ENCODE peak calls at places on chromosomes 12 and 14, in nine cellular contexts. One of them, this sample, is unnamed.

GRCh38 chr12:54935235-54935951 is 49.2 kb downstream of the TESPA1 start:
- DNase-seq in MCF 10A: peak
- DNase-seq in KBM-7: peak
- DNase-seq in stimulated activated CD4-positive, alpha-beta T cell treated with anti-CD3 and anti-CD28 coated beads, TNF-alpha, amount 100 ng/mL, for 1 hour: no peak
- DNase-seq in activated naive CD8-positive, alpha-beta T cell treated with anti-CD3 and anti-CD28 coated beads, Interleukin-2, amount 50 U/mL, for 24 hours: peak
- DNase-seq in stimulated activated CD8-positive, alpha-beta memory T cell treated with anti-CD3 and anti-CD28 coated beads, Interleukin-15, amount 100 ng/mL, for 48 hours: peak
- DNase-seq in Panc1: peak
- DNase-seq in amniotic stem cell: peak
- DNase-seq in BE2C: no peak
- DNase-seq in this sample: peak

GRCh38 chr12:82593901-82594396 is 92.8 kb upstream of the TMTC2 start:
- DNase-seq in BE2C: no peak
- DNase-seq in activated naive CD8-positive, alpha-beta T cell treated with anti-CD3 and anti-CD28 coated beads, Interleukin-2, amount 50 U/mL, for 24 hours: no peak
- DNase-seq in stimulated activated CD8-positive, alpha-beta memory T cell treated with anti-CD3 and anti-CD28 coated beads, Interleukin-15, amount 100 ng/mL, for 48 hours: no peak
- DNase-seq in KBM-7: no peak
- DNase-seq in stimulated activated CD4-positive, alpha-beta T cell treated with anti-CD3 and anti-CD28 coated beads, TNF-alpha, amount 100 ng/mL, for 1 hour: no peak
- DNase-seq in amniotic stem cell: no peak
- DNase-seq in MCF 10A: no peak
- DNase-seq in Panc1: no peak
- DNase-seq in this sample: no peak

GRCh38 chr14:23555882-23556699 is at the start of gene THTPA:
- DNase-seq in MCF 10A: peak
- DNase-seq in Panc1: no peak
- DNase-seq in KBM-7: peak
- DNase-seq in amniotic stem cell: peak
- DNase-seq in stimulated activated CD8-positive, alpha-beta memory T cell treated with anti-CD3 and anti-CD28 coated beads, Interleukin-15, amount 100 ng/mL, for 48 hours: peak
- DNase-seq in BE2C: peak
- DNase-seq in stimulated activated CD4-positive, alpha-beta T cell treated with anti-CD3 and anti-CD28 coated beads, TNF-alpha, amount 100 ng/mL, for 1 hour: peak
- DNase-seq in activated naive CD8-positive, alpha-beta T cell treated with anti-CD3 and anti-CD28 coated beads, Interleukin-2, amount 50 U/mL, for 24 hours: peak
- DNase-seq in this sample: peak

GRCh38 chr12:95736631-95737030 is 53.9 kb downstream of the NTN4 start:
- DNase-seq in BE2C: no peak
- DNase-seq in amniotic stem cell: no peak
- DNase-seq in activated naive CD8-positive, alpha-beta T cell treated with anti-CD3 and anti-CD28 coated beads, Interleukin-2, amount 50 U/mL, for 24 hours: no peak
- DNase-seq in stimulated activated CD8-positive, alpha-beta memory T cell treated with anti-CD3 and anti-CD28 coated beads, Interleukin-15, amount 100 ng/mL, for 48 hours: no peak
- DNase-seq in Panc1: no peak
- DNase-seq in stimulated activated CD4-positive, alpha-beta T cell treated with anti-CD3 and anti-CD28 coated beads, TNF-alpha, amount 100 ng/mL, for 1 hour: no peak
- DNase-seq in MCF 10A: no peak
- DNase-seq in KBM-7: no peak
- DNase-seq in this sample: no peak

GRCh38 chr12:88310069-88310468 is 168.0 kb downstream of the TMTC3 start:
- DNase-seq in stimulated activated CD4-positive, alpha-beta T cell treated with anti-CD3 and anti-CD28 coated beads, TNF-alpha, amount 100 ng/mL, for 1 hour: no peak
- DNase-seq in activated naive CD8-positive, alpha-beta T cell treated with anti-CD3 and anti-CD28 coated beads, Interleukin-2, amount 50 U/mL, for 24 hours: no peak
- DNase-seq in Panc1: no peak
- DNase-seq in KBM-7: no peak
- DNase-seq in stimulated activated CD8-positive, alpha-beta memory T cell treated with anti-CD3 and anti-CD28 coated beads, Interleukin-15, amount 100 ng/mL, for 48 hours: no peak
- DNase-seq in amniotic stem cell: no peak
- DNase-seq in BE2C: no peak
- DNase-seq in MCF 10A: peak
- DNase-seq in this sample: no peak

GRCh38 chr12:119296535-119296934 is 38.0 kb upstream of the CCDC60 start:
- DNase-seq in stimulated activated CD4-positive, alpha-beta T cell treated with anti-CD3 and anti-CD28 coated beads, TNF-alpha, amount 100 ng/mL, for 1 hour: no peak
- DNase-seq in MCF 10A: no peak
- DNase-seq in stimulated activated CD8-positive, alpha-beta memory T cell treated with anti-CD3 and anti-CD28 coated beads, Interleukin-15, amount 100 ng/mL, for 48 hours: no peak
- DNase-seq in activated naive CD8-positive, alpha-beta T cell treated with anti-CD3 and anti-CD28 coated beads, Interleukin-2, amount 50 U/mL, for 24 hours: no peak
- DNase-seq in KBM-7: no peak
- DNase-seq in Panc1: no peak
- DNase-seq in BE2C: no peak
- DNase-seq in amniotic stem cell: no peak
- DNase-seq in this sample: no peak

GRCh38 chr14:24483604-24484252 is 24.3 kb downstream of the CMA1 start:
- DNase-seq in activated naive CD8-positive, alpha-beta T cell treated with anti-CD3 and anti-CD28 coated beads, Interleukin-2, amount 50 U/mL, for 24 hours: no peak
- DNase-seq in KBM-7: peak
- DNase-seq in stimulated activated CD8-positive, alpha-beta memory T cell treated with anti-CD3 and anti-CD28 coated beads, Interleukin-15, amount 100 ng/mL, for 48 hours: no peak
- DNase-seq in MCF 10A: peak
- DNase-seq in BE2C: no peak
- DNase-seq in stimulated activated CD4-positive, alpha-beta T cell treated with anti-CD3 and anti-CD28 coated beads, TNF-alpha, amount 100 ng/mL, for 1 hour: no peak
- DNase-seq in Panc1: no peak
- DNase-seq in amniotic stem cell: no peak
- DNase-seq in this sample: peak

GRCh38 chr14:20499108-20499507 is 6.2 kb upstream of the RNASE10 start:
- DNase-seq in MCF 10A: no peak
- DNase-seq in BE2C: no peak
- DNase-seq in stimulated activated CD8-positive, alpha-beta memory T cell treated with anti-CD3 and anti-CD28 coated beads, Interleukin-15, amount 100 ng/mL, for 48 hours: no peak
- DNase-seq in KBM-7: peak
- DNase-seq in stimulated activated CD4-positive, alpha-beta T cell treated with anti-CD3 and anti-CD28 coated beads, TNF-alpha, amount 100 ng/mL, for 1 hour: no peak
- DNase-seq in amniotic stem cell: no peak
- DNase-seq in Panc1: no peak
- DNase-seq in activated naive CD8-positive, alpha-beta T cell treated with anti-CD3 and anti-CD28 coated beads, Interleukin-2, amount 50 U/mL, for 24 hours: no peak
- DNase-seq in this sample: no peak

GRCh38 chr12:39372929-39373328 is 70.0 kb downstream of the KIF21A start:
- DNase-seq in stimulated activated CD4-positive, alpha-beta T cell treated with anti-CD3 and anti-CD28 coated beads, TNF-alpha, amount 100 ng/mL, for 1 hour: no peak
- DNase-seq in MCF 10A: peak
- DNase-seq in activated naive CD8-positive, alpha-beta T cell treated with anti-CD3 and anti-CD28 coated beads, Interleukin-2, amount 50 U/mL, for 24 hours: no peak
- DNase-seq in stimulated activated CD8-positive, alpha-beta memory T cell treated with anti-CD3 and anti-CD28 coated beads, Interleukin-15, amount 100 ng/mL, for 48 hours: no peak
- DNase-seq in amniotic stem cell: no peak
- DNase-seq in Panc1: no peak
- DNase-seq in KBM-7: peak
- DNase-seq in BE2C: no peak
- DNase-seq in this sample: no peak

GRCh38 chr12:57797938-57798337 is 15.4 kb downstream of the TSFM start:
- DNase-seq in stimulated activated CD4-positive, alpha-beta T cell treated with anti-CD3 and anti-CD28 coated beads, TNF-alpha, amount 100 ng/mL, for 1 hour: no peak
- DNase-seq in Panc1: no peak
- DNase-seq in amniotic stem cell: no peak
- DNase-seq in MCF 10A: no peak
- DNase-seq in stimulated activated CD8-positive, alpha-beta memory T cell treated with anti-CD3 and anti-CD28 coated beads, Interleukin-15, amount 100 ng/mL, for 48 hours: no peak
- DNase-seq in BE2C: no peak
- DNase-seq in KBM-7: peak
- DNase-seq in activated naive CD8-positive, alpha-beta T cell treated with anti-CD3 and anti-CD28 coated beads, Interleukin-2, amount 50 U/mL, for 24 hours: no peak
- DNase-seq in this sample: no peak

GRCh38 chr12:47863467-47863866 is 41.3 kb downstream of the VDR start:
- DNase-seq in stimulated activated CD8-positive, alpha-beta memory T cell treated with anti-CD3 and anti-CD28 coated beads, Interleukin-15, amount 100 ng/mL, for 48 hours: no peak
- DNase-seq in KBM-7: no peak
- DNase-seq in stimulated activated CD4-positive, alpha-beta T cell treated with anti-CD3 and anti-CD28 coated beads, TNF-alpha, amount 100 ng/mL, for 1 hour: no peak
- DNase-seq in Panc1: no peak
- DNase-seq in amniotic stem cell: no peak
- DNase-seq in BE2C: no peak
- DNase-seq in activated naive CD8-positive, alpha-beta T cell treated with anti-CD3 and anti-CD28 coated beads, Interleukin-2, amount 50 U/mL, for 24 hours: no peak
- DNase-seq in MCF 10A: peak
- DNase-seq in this sample: no peak

GRCh38 chr14:93045211-93045674 is 70.5 kb downstream of the ITPK1 start:
- DNase-seq in KBM-7: peak
- DNase-seq in stimulated activated CD8-positive, alpha-beta memory T cell treated with anti-CD3 and anti-CD28 coated beads, Interleukin-15, amount 100 ng/mL, for 48 hours: no peak
- DNase-seq in Panc1: no peak
- DNase-seq in stimulated activated CD4-positive, alpha-beta T cell treated with anti-CD3 and anti-CD28 coated beads, TNF-alpha, amount 100 ng/mL, for 1 hour: no peak
- DNase-seq in amniotic stem cell: no peak
- DNase-seq in BE2C: peak
- DNase-seq in activated naive CD8-positive, alpha-beta T cell treated with anti-CD3 and anti-CD28 coated beads, Interleukin-2, amount 50 U/mL, for 24 hours: no peak
- DNase-seq in MCF 10A: no peak
- DNase-seq in this sample: no peak

GRCh38 chr14:38405851-38406630 is 150.1 kb upstream of the CLEC14A start:
- DNase-seq in KBM-7: no peak
- DNase-seq in stimulated activated CD4-positive, alpha-beta T cell treated with anti-CD3 and anti-CD28 coated beads, TNF-alpha, amount 100 ng/mL, for 1 hour: no peak
- DNase-seq in Panc1: no peak
- DNase-seq in amniotic stem cell: no peak
- DNase-seq in BE2C: peak
- DNase-seq in stimulated activated CD8-positive, alpha-beta memory T cell treated with anti-CD3 and anti-CD28 coated beads, Interleukin-15, amount 100 ng/mL, for 48 hours: no peak
- DNase-seq in activated naive CD8-positive, alpha-beta T cell treated with anti-CD3 and anti-CD28 coated beads, Interleukin-2, amount 50 U/mL, for 24 hours: no peak
- DNase-seq in MCF 10A: no peak
- DNase-seq in this sample: no peak

GRCh38 chr12:74889563-74890236 is 319.9 kb downstream of the KCNC2 start:
- DNase-seq in BE2C: no peak
- DNase-seq in stimulated activated CD8-positive, alpha-beta memory T cell treated with anti-CD3 and anti-CD28 coated beads, Interleukin-15, amount 100 ng/mL, for 48 hours: no peak
- DNase-seq in KBM-7: no peak
- DNase-seq in amniotic stem cell: no peak
- DNase-seq in activated naive CD8-positive, alpha-beta T cell treated with anti-CD3 and anti-CD28 coated beads, Interleukin-2, amount 50 U/mL, for 24 hours: no peak
- DNase-seq in MCF 10A: peak
- DNase-seq in stimulated activated CD4-positive, alpha-beta T cell treated with anti-CD3 and anti-CD28 coated beads, TNF-alpha, amount 100 ng/mL, for 1 hour: no peak
- DNase-seq in Panc1: no peak
- DNase-seq in this sample: peak

This sample was measured in COLO829.